ENCODE peak calls at places on chromosomes 7 and 10, in eight cellular contexts. I is transverse colon, L is thoracic aorta, G is epithelial cell of esophagus, T is heart right ventricle, R is IMR-90, W is HFF-Myc, F is cardiac muscle cell. V is an unnamed sample.
A peak's percentile ranks its signal among the peaks of the same experiment; 100 is the strongest.

GRCh38 chr10:31136951-31137885 is 105.6 kb upstream of the ZNF438 start:
- DNase-seq in I (no peak), L (no peak), G (no peak), T (no peak), R (peak; percentile 69), W (no peak), F (peak; percentile 45), V (no peak)

GRCh38 chr7:134448359-134449229 is 10.3 kb downstream of the AKR1B1 start:
- DNase-seq in I (no peak), L (no peak), G (peak; percentile 92), T (no peak), R (peak; percentile 96), W (peak; percentile 50), F (peak; percentile 86), V (peak; percentile 11)

GRCh38 chr7:120991570-120991969 is 3.1 kb downstream of the CPED1 start:
- DNase-seq in I (no peak), L (no peak), G (no peak), T (no peak), R (peak; percentile 90), W (no peak), F (peak; percentile 38), V (no peak)

GRCh38 chr10:48511855-48512191 is 93.0 kb downstream of the ARHGAP22 start:
- DNase-seq in I (no peak), L (no peak), G (peak; percentile 39), T (no peak), R (no peak), W (no peak), F (no peak), V (no peak)

GRCh38 chr10:79926037-79926436 is 22.9 kb downstream of the SFTPD start:
- DNase-seq in I (no peak), L (no peak), G (no peak), T (no peak), R (no peak), W (no peak), F (no peak), V (no peak)

GRCh38 chr7:105854516-105854915 is 21.9 kb downstream of the ATXN7L1 start:
- DNase-seq in I (no peak), L (no peak), G (no peak), T (no peak), R (no peak), W (no peak), F (no peak), V (no peak)

GRCh38 chr10:96509017-96509641 is 4.6 kb downstream of the TLL2 start:
- DNase-seq in I (no peak), L (no peak), G (peak; percentile 66), T (no peak), R (peak; percentile 78), W (no peak), F (peak; percentile 16), V (no peak)

GRCh38 chr10:108899686-108900085 is 1023.6 kb downstream of the XPNPEP1 start:
- DNase-seq in I (no peak), L (no peak), G (no peak), T (no peak), R (no peak), W (no peak), F (no peak), V (no peak)

GRCh38 chr7:45196374-45196773 is 38.8 kb downstream of the RAMP3 start:
- DNase-seq in I (no peak), L (no peak), G (no peak), T (no peak), R (no peak), W (no peak), F (no peak), V (no peak)

DNA sequence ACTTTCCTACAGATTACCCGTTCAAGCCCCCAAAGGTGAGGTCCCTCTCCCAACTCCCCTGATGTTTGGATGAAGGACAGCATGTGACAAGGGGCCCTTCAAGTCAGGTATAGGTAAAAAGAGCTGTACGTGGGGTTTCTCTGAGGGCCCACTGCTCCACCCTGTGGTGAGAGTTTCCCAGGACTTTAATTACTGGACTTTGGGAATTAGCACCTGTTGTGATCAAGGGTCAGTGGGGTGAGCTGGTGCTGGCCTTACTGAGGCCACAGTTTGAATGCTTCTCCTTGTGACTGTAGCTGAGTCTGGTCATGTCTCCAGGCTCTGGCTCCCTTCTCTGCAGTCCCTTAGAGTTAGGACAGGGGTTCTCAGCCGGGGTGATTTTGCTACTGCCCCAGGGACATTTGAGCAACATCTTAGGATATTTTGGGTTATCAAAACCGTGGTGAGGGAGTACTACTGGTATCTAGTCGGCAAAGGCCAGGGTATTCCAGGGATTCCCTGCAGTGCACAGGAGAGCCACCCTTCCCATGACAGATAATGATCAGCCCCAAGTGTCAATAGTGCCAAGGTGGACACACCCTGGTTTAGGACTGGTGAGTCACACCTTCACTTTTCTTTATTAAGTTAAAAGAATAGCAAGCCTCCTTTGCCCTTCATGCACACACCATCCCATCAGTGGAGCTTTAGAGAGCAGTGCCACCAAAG is 16.9 kb downstream of the UBE2D4 start:
- DNase-seq in I (peak; percentile 33), L (no peak), G (peak; percentile 21), T (no peak), R (no peak), W (no peak), F (no peak), V (peak; percentile 44)
- TF ChIP-seq CTCF in I (peak; percentile 14), L (no peak), G (peak; percentile 31), T (no peak), R (peak; percentile 8), W (no peak), F (peak; percentile 7), V (peak; percentile 37)

GRCh38 chr10:29929006-29929405 is 130.4 kb downstream of the JCAD start:
- DNase-seq in I (no peak), L (no peak), G (no peak), T (no peak), R (no peak), W (no peak), F (no peak), V (no peak)

GRCh38 chr10:29923416-29923970 is 135.9 kb downstream of the JCAD start:
- DNase-seq in I (no peak), L (no peak), G (no peak), T (no peak), R (no peak), W (no peak), F (no peak), V (no peak)

GRCh38 chr10:29924436-29924835 is 134.9 kb downstream of the JCAD start:
- DNase-seq in I (no peak), L (no peak), G (no peak), T (no peak), R (no peak), W (no peak), F (no peak), V (no peak)

GRCh38 chr10:29925771-29926345 is 133.5 kb downstream of the JCAD start:
- DNase-seq in I (no peak), L (no peak), G (no peak), T (no peak), R (no peak), W (no peak), F (no peak), V (no peak)

DNA sequence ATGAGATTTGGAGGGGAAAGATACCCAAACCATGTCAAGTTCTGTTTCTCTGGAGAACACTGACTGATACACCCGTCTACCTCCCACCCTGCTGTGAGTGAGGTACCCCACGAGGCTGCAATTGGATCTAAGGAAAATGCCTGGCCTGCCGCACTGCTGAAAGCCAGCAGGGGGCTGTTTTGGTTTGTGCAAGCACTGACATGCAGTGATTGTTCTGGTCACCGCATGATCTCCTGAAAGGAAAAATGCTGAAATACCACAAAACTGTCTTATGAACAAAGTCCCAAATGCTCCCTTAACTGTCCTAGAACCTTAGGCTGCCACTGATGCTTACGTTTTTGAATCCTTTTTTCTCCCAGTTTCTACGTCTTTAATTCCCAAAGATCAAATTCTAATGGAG is 132.7 kb downstream of the JCAD start:
- DNase-seq in I (no peak), L (no peak), G (peak; percentile 65), T (no peak), R (peak; percentile 73), W (peak; percentile 25), F (peak; percentile 81), V (peak; percentile 28)
- TF ChIP-seq CTCF in I (peak; percentile 3), L (peak; percentile 45), G (peak; percentile 71), T (peak; percentile 42), R (peak; percentile 79), W (peak; percentile 73), F (peak; percentile 85), V (no peak)

DNA sequence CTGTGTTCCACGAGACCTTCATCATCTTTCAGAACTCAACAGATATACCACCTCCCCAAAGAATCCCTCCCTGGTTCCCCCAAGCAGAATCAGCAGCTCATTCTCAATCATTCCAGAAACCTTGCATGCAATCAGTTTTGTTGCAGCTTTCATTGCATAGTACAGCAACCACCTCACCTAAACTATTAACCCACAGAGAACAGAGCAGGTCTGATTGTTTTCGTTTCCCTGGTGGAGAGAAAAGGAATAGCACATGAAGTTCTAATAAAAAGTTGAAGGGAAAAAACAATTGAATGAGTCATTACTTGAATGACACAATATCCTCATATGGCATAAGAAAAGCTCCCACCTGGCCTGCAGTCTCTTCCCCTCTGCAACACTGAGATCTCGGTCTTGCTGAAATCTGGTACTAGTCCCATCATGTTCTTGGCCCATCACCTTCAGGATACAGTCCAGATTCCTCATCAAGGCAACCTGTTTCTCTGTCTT is 147.1 kb upstream of the GDF10 start:
- DNase-seq in I (no peak), L (no peak), G (peak; percentile 87), T (no peak), R (no peak), W (no peak), F (peak; percentile 36), V (no peak)
- TF ChIP-seq CTCF in I (peak; percentile 26), L (peak; percentile 44), G (peak; percentile 56), T (no peak), R (peak; percentile 31), W (no peak), F (peak; percentile 47), V (peak; percentile 41)

DNA sequence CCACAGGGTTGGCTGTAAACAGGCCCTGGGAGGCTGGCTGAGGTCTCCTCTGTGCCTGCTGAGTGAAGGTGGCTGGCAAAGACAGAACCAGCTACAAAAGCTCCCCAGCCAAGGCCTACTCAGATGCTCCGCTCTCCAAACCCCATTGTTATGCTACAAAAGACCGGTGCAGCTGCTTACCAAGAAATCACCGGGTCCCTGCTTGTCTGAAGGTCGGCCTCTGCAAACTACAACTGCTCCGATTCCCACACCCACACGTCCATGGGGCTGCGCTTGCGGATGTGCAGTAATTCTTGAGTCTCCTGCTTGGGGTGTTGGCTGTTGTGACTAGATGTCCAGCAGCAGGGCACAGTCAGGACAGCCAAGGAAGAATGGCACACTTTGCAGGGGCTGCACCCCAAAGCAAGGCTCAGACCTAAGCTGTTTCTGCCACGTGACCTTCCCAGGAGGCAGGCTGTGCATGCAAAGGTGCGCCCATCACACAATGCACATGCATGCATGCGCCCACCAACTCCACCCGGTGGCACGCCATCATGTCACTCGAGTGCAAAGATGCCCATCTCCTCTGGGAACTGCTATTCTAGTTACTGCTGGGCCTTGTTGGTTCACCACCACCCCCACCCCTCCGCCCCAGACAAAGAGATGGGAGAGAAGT is 97.8 kb downstream of the OAT start:
- DNase-seq in I (no peak), L (no peak), G (no peak), T (no peak), R (no peak), W (no peak), F (no peak), V (no peak)
- TF ChIP-seq CTCF in I (no peak), L (no peak), G (no peak), T (no peak), R (no peak), W (no peak), F (no peak), V (no peak)

DNA sequence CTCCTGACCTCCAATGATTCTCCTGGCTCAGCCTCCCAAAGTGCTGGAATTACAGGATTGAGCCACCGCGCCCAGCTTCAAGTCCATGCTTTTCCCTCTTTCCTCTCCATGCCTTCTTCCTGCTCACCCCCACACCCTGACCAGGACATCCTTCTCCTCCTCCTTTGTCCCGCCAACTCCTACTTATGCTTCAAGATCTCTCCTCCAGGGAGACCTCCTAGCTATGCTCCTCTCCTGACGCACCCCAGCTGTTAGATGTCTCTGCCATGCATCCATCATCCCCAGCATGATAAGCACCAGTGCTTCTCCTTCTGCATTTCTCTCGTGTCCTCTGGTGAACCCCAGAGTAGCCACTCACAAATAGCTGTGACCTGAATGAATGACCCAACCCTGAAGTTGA is 21.1 kb downstream of the SRRM3 start:
- DNase-seq in I (no peak), L (no peak), G (no peak), T (no peak), R (no peak), W (no peak), F (no peak), V (no peak)
- TF ChIP-seq CTCF in I (no peak), L (no peak), G (no peak), T (no peak), R (no peak), W (no peak), F (no peak), V (no peak)